ENCODE peak calls at places on chromosomes 11 and 22, in five cellular contexts. One of them, this sample, is unnamed. For H3K9me3 and H3K27me3, the result is how much of the 10 kb centered on the place peaks cover.

GRCh38 chr11:2778630-2779498 is 79.1 kb upstream of the KCNQ1OT1 start:
- DNase-seq in uterus: peak
- DNase-seq in PC-3: peak
- DNase-seq in SJSA1: peak
- DNase-seq in naive thymus-derived CD4-positive, alpha-beta T cell: peak
- DNase-seq in this sample: peak

GRCh38 chr11:43830928-43831440 is 49.6 kb upstream of the ALKBH3 start:
- DNase-seq in uterus: peak
- DNase-seq in PC-3: peak
- DNase-seq in SJSA1: peak
- DNase-seq in naive thymus-derived CD4-positive, alpha-beta T cell: peak
- DNase-seq in this sample: peak

GRCh38 chr11:130480166-130480565 is 31.7 kb downstream of the ADAMTS15 start:
- DNase-seq in uterus: no peak
- DNase-seq in PC-3: no peak
- DNase-seq in SJSA1: peak
- DNase-seq in naive thymus-derived CD4-positive, alpha-beta T cell: no peak
- DNase-seq in this sample: no peak

GRCh38 chr11:31606893-31607292 is 97.3 kb downstream of the ELP4 start:
- DNase-seq in uterus: no peak
- DNase-seq in PC-3: no peak
- DNase-seq in SJSA1: no peak
- DNase-seq in naive thymus-derived CD4-positive, alpha-beta T cell: no peak
- DNase-seq in this sample: no peak

GRCh38 chr11:14075118-14075601 is 112.6 kb downstream of the SPON1 start:
- DNase-seq in uterus: no peak
- DNase-seq in PC-3: peak
- DNase-seq in SJSA1: peak
- DNase-seq in naive thymus-derived CD4-positive, alpha-beta T cell: peak
- DNase-seq in this sample: no peak

GRCh38 chr11:14114269-14114668 is 151.7 kb downstream of the SPON1 start:
- DNase-seq in uterus: no peak
- DNase-seq in PC-3: no peak
- DNase-seq in SJSA1: no peak
- DNase-seq in naive thymus-derived CD4-positive, alpha-beta T cell: no peak
- DNase-seq in this sample: no peak

GRCh38 chr11:113016905-113017304 is 55.7 kb downstream of the NCAM1 start:
- DNase-seq in uterus: no peak
- DNase-seq in PC-3: no peak
- DNase-seq in SJSA1: no peak
- DNase-seq in naive thymus-derived CD4-positive, alpha-beta T cell: no peak
- DNase-seq in this sample: no peak

GRCh38 chr22:48424201-48424627 is 1403.5 kb downstream of the BRD1 start:
- DNase-seq in uterus: no peak
- DNase-seq in PC-3: no peak
- DNase-seq in SJSA1: no peak
- DNase-seq in naive thymus-derived CD4-positive, alpha-beta T cell: no peak
- DNase-seq in this sample: no peak

GRCh38 chr11:124783002-124783401 is 17.2 kb downstream of the MSANTD2 start:
- DNase-seq in uterus: no peak
- DNase-seq in PC-3: no peak
- DNase-seq in SJSA1: no peak
- DNase-seq in naive thymus-derived CD4-positive, alpha-beta T cell: no peak
- DNase-seq in this sample: no peak

GRCh38 chr11:9004310-9004945 is 627 bp upstream of the NRIP3 start:
- DNase-seq in uterus: peak
- DNase-seq in PC-3: no peak
- DNase-seq in SJSA1: no peak
- DNase-seq in naive thymus-derived CD4-positive, alpha-beta T cell: no peak
- DNase-seq in this sample: no peak

GRCh38 chr11:75553889-75554257 is 8.2 kb upstream of the SERPINH1 start:
- DNase-seq in uterus: no peak
- DNase-seq in PC-3: no peak
- DNase-seq in SJSA1: no peak
- DNase-seq in naive thymus-derived CD4-positive, alpha-beta T cell: no peak
- DNase-seq in this sample: no peak

GRCh38 chr22:22397292-22397870 is 111.2 kb downstream of the ZNF280B start:
- DNase-seq in uterus: no peak
- DNase-seq in PC-3: peak
- DNase-seq in SJSA1: no peak
- DNase-seq in naive thymus-derived CD4-positive, alpha-beta T cell: no peak
- DNase-seq in this sample: no peak

GRCh38 chr11:111327908-111328624 is 29.7 kb downstream of the POU2AF3 start:
- DNase-seq in uterus: no peak
- DNase-seq in PC-3: no peak
- DNase-seq in SJSA1: no peak
- DNase-seq in naive thymus-derived CD4-positive, alpha-beta T cell: no peak
- DNase-seq in this sample: peak

GRCh38 chr11:2523821-2524391 is 79.1 kb downstream of the KCNQ1 start:
- DNase-seq in uterus: no peak
- DNase-seq in PC-3: no peak
- DNase-seq in SJSA1: no peak
- DNase-seq in naive thymus-derived CD4-positive, alpha-beta T cell: peak
- DNase-seq in this sample: peak

GRCh38 chr11:61509058-61510029 is 795 bp downstream of the LRRC10B start:
- DNase-seq in uterus: no peak
- DNase-seq in PC-3: peak
- DNase-seq in SJSA1: peak
- DNase-seq in naive thymus-derived CD4-positive, alpha-beta T cell: peak
- DNase-seq in this sample: peak

GRCh38 chr11:121415861-121416260 is 36.3 kb upstream of the SORL1 start:
- DNase-seq in uterus: no peak
- DNase-seq in PC-3: peak
- DNase-seq in SJSA1: no peak
- DNase-seq in naive thymus-derived CD4-positive, alpha-beta T cell: no peak
- DNase-seq in this sample: no peak

GRCh38 chr11:47001666-47002285 is 65.2 kb downstream of the CSTPP1 start:
- DNase-seq in uterus: no peak
- DNase-seq in PC-3: no peak
- DNase-seq in SJSA1: no peak
- DNase-seq in naive thymus-derived CD4-positive, alpha-beta T cell: no peak
- DNase-seq in this sample: no peak

GRCh38 chr11:117230981-117231636 is 764 bp downstream of the PCSK7 start:
- DNase-seq in uterus: no peak
- DNase-seq in PC-3: peak
- DNase-seq in SJSA1: no peak
- DNase-seq in naive thymus-derived CD4-positive, alpha-beta T cell: no peak
- DNase-seq in this sample: no peak

GRCh38 chr11:117058761-117059233 is 39.4 kb downstream of the SIK3 start:
- DNase-seq in uterus: no peak
- DNase-seq in PC-3: no peak
- DNase-seq in SJSA1: peak
- DNase-seq in naive thymus-derived CD4-positive, alpha-beta T cell: no peak
- DNase-seq in this sample: no peak

GRCh38 chr22:43848366-43849171 is 13.7 kb downstream of the SULT4A1 start:
- DNase-seq in uterus: no peak
- DNase-seq in PC-3: peak
- DNase-seq in SJSA1: no peak
- DNase-seq in naive thymus-derived CD4-positive, alpha-beta T cell: no peak
- DNase-seq in this sample: peak

GRCh38 chr22:45552580-45553332 is 50.1 kb downstream of the FBLN1 start:
- DNase-seq in uterus: peak
- DNase-seq in PC-3: no peak
- DNase-seq in SJSA1: peak
- DNase-seq in naive thymus-derived CD4-positive, alpha-beta T cell: no peak
- DNase-seq in this sample: peak

GRCh38 chr22:10781571-10782403 is 4746.2 kb upstream of the OR11H1 start:
- DNase-seq in uterus: no peak
- DNase-seq in PC-3: no peak
- DNase-seq in SJSA1: no peak
- DNase-seq in naive thymus-derived CD4-positive, alpha-beta T cell: no peak
- DNase-seq in this sample: no peak

GRCh38 chr22:10780281-10780680 is 4747.7 kb upstream of the OR11H1 start:
- DNase-seq in uterus: no peak
- DNase-seq in PC-3: no peak
- DNase-seq in SJSA1: no peak
- DNase-seq in naive thymus-derived CD4-positive, alpha-beta T cell: no peak
- DNase-seq in this sample: no peak

DNA sequence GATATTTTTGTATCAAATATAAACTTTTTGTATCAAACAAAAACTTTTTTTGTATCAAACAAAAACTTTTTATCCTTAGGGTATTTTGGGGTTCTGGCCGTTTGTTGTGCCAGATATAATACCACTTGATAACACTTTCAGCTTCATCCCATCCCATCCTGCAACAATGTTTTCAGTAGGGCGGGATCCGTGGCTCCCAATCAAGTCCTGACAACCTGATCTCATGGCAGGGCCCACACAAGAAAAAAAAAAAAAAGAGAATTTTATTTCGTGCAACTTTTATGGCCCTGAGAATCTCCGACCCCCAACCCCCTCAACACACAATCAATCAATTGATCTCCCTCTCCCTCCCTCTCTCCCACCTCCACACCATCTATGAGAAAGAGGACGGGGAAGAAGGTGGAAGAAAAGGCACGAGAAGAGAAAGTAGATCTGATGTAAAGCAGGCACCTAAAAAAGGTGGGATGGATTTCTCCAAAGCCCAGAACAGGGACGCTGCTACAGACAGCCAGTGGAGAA is 4749.6 kb upstream of the OR11H1 start:
- DNase-seq in uterus: no peak
- DNase-seq in PC-3: no peak
- DNase-seq in SJSA1: no peak
- DNase-seq in naive thymus-derived CD4-positive, alpha-beta T cell: no peak
- DNase-seq in this sample: no peak
- H3K9me3 ChIP-seq in uterus: under half
- H3K9me3 ChIP-seq in PC-3: under half
- H3K9me3 ChIP-seq in SJSA1: under half
- H3K9me3 ChIP-seq in naive thymus-derived CD4-positive, alpha-beta T cell: under half
- H3K9me3 ChIP-seq in this sample: under half

DNA sequence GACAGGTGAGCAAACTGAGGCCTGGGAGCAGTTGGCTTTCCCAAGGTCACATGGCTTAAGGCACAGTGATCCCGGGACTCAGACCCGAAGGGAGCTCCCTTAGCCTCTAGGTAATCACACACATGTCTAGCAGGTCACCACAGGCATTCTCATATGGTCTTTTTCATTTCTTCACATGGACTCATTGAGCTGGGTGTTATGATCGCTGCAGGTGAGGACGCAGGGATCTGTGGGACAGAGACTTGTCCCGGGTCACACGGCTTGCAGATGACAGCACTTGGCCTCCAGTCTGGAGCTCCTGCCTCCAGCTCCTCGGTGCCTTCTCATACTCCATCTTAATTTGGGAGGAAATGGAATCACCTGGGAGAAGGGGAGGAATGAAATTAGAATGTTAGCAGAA is 23.6 kb upstream of the CACNG2 start:
- DNase-seq in uterus: no peak
- DNase-seq in PC-3: no peak
- DNase-seq in SJSA1: no peak
- DNase-seq in naive thymus-derived CD4-positive, alpha-beta T cell: no peak
- DNase-seq in this sample: no peak
- H3K4me3 ChIP-seq in uterus: no peak
- H3K4me3 ChIP-seq in PC-3: no peak
- H3K4me3 ChIP-seq in SJSA1: no peak
- H3K4me3 ChIP-seq in naive thymus-derived CD4-positive, alpha-beta T cell: no peak
- H3K4me3 ChIP-seq in this sample: no peak

GRCh38 chr22:25849514-25849913 is 107.5 kb downstream of the MYO18B start:
- DNase-seq in uterus: no peak
- DNase-seq in PC-3: no peak
- DNase-seq in SJSA1: no peak
- DNase-seq in naive thymus-derived CD4-positive, alpha-beta T cell: no peak
- DNase-seq in this sample: no peak

GRCh38 chr22:25845985-25846745 is 104.2 kb downstream of the MYO18B start:
- DNase-seq in uterus: no peak
- DNase-seq in PC-3: no peak
- DNase-seq in SJSA1: no peak
- DNase-seq in naive thymus-derived CD4-positive, alpha-beta T cell: no peak
- DNase-seq in this sample: no peak

GRCh38 chr22:25848954-25849353 is 107.0 kb downstream of the MYO18B start:
- DNase-seq in uterus: no peak
- DNase-seq in PC-3: no peak
- DNase-seq in SJSA1: no peak
- DNase-seq in naive thymus-derived CD4-positive, alpha-beta T cell: no peak
- DNase-seq in this sample: no peak

GRCh38 chr22:25844601-25845000 is 102.6 kb downstream of the MYO18B start:
- DNase-seq in uterus: no peak
- DNase-seq in PC-3: no peak
- DNase-seq in SJSA1: no peak
- DNase-seq in naive thymus-derived CD4-positive, alpha-beta T cell: no peak
- DNase-seq in this sample: no peak

DNA sequence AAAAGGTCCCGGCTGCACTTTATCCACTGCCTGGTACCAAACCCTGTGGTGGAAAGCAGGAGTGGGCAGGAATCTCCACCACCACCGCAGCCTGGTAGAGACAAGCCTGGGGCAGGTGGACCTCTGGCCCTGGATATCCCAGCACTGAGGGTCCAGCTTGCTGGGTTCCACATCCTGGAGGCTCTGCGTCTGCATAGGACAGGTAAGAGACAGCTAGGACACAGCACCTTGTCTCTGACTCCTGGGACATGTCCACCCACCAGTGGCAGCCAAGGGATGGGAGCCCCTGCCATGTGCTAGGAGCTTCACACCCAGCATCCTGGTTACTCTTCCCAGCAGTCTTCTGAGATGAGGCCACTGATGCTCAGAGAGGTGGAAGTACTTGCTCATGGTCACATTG is 105.5 kb downstream of the MYO18B start:
- DNase-seq in uterus: no peak
- DNase-seq in PC-3: no peak
- DNase-seq in SJSA1: no peak
- DNase-seq in naive thymus-derived CD4-positive, alpha-beta T cell: no peak
- DNase-seq in this sample: no peak
- H3K27me3 ChIP-seq in uterus: under half
- H3K27me3 ChIP-seq in PC-3: under half
- H3K27me3 ChIP-seq in SJSA1: under half
- H3K27me3 ChIP-seq in naive thymus-derived CD4-positive, alpha-beta T cell: under half
- H3K27me3 ChIP-seq in this sample: under half

GRCh38 chr11:98734686-98735085 is 286.1 kb upstream of the CNTN5 start:
- DNase-seq in uterus: no peak
- DNase-seq in PC-3: peak
- DNase-seq in SJSA1: no peak
- DNase-seq in naive thymus-derived CD4-positive, alpha-beta T cell: no peak
- DNase-seq in this sample: no peak

GRCh38 chr11:98732947-98733346 is 287.8 kb upstream of the CNTN5 start:
- DNase-seq in uterus: no peak
- DNase-seq in PC-3: no peak
- DNase-seq in SJSA1: no peak
- DNase-seq in naive thymus-derived CD4-positive, alpha-beta T cell: no peak
- DNase-seq in this sample: no peak

GRCh38 chr11:98740335-98740734 is 280.4 kb upstream of the CNTN5 start:
- DNase-seq in uterus: no peak
- DNase-seq in PC-3: no peak
- DNase-seq in SJSA1: no peak
- DNase-seq in naive thymus-derived CD4-positive, alpha-beta T cell: no peak
- DNase-seq in this sample: no peak

GRCh38 chr11:98736813-98737212 is 283.9 kb upstream of the CNTN5 start:
- DNase-seq in uterus: no peak
- DNase-seq in PC-3: peak
- DNase-seq in SJSA1: no peak
- DNase-seq in naive thymus-derived CD4-positive, alpha-beta T cell: no peak
- DNase-seq in this sample: no peak
- H3K9me3 ChIP-seq in uterus: under half
- H3K9me3 ChIP-seq in PC-3: under half
- H3K9me3 ChIP-seq in SJSA1: under half
- H3K9me3 ChIP-seq in naive thymus-derived CD4-positive, alpha-beta T cell: under half
- H3K9me3 ChIP-seq in this sample: under half

This sample was measured in tibial artery.